ENCODE peak calls at places on chromosomes 4 and X, in seven cellular contexts. J is OCI-LY7; Q is AG10803; Y is H9; P is CD8-positive, alpha-beta T cell; M is stomach; X is AG09319. O is an unnamed sample.

GRCh38 chr4:26028133-26028792 is 114.2 kb downstream of the SMIM20 start:
- DNase-seq in M (no peak), Y (peak), Q (no peak), J (no peak), X (no peak), P (no peak), O (no peak)

GRCh38 chrX:53681661-53682060 is 4.9 kb downstream of the HUWE1 start:
- DNase-seq in M (no peak), P (no peak), Q (no peak), Y (no peak), X (no peak), J (no peak), O (no peak)

GRCh38 chrX:153867139-153867538 is 18.8 kb downstream of the L1CAM start:
- DNase-seq in Y (no peak), P (no peak), Q (no peak), M (no peak), X (no peak), J (no peak), O (no peak)

GRCh38 chr4:88104902-88105610 is 53.4 kb downstream of the ABCG2 start:
- DNase-seq in J (no peak), P (no peak), Y (no peak), Q (peak), M (no peak), X (no peak), O (no peak)

GRCh38 chr4:140133576-140133975 is 20.4 kb downstream of the MAML3 start:
- DNase-seq in Y (no peak), X (no peak), M (no peak), P (no peak), Q (no peak), J (no peak), O (no peak)

GRCh38 chr4:97665553-97665952 is 477.7 kb downstream of the STPG2 start:
- DNase-seq in X (no peak), P (no peak), Q (no peak), Y (no peak), M (no peak), J (no peak), O (no peak)

GRCh38 chr4:3481113-3481531 is 18.0 kb downstream of the DOK7 start:
- DNase-seq in Q (no peak), J (no peak), M (no peak), X (no peak), P (no peak), Y (no peak), O (no peak)

GRCh38 chr4:41832961-41833360 is 84.4 kb upstream of the PHOX2B start:
- DNase-seq in M (no peak), Y (no peak), P (no peak), J (no peak), Q (no peak), X (no peak), O (no peak)

GRCh38 chr4:184052616-184053015 is 147.5 kb downstream of the STOX2 start:
- DNase-seq in M (no peak), Q (no peak), X (no peak), P (no peak), Y (no peak), J (no peak), O (no peak)

GRCh38 chr4:100069207-100069606 is 119.1 kb upstream of the H2AZ1 start:
- DNase-seq in Q (no peak), J (no peak), X (no peak), P (no peak), M (no peak), Y (no peak), O (no peak)

GRCh38 chr4:56164921-56165320 is 216.2 kb downstream of the CEP135 start:
- DNase-seq in X (no peak), P (no peak), M (no peak), Y (no peak), J (no peak), Q (no peak), O (no peak)

GRCh38 chrX:111447298-111447697 is 35.3 kb upstream of the DCX start:
- DNase-seq in X (no peak), J (peak), Y (peak), P (no peak), M (no peak), Q (no peak), O (peak)
- TF ChIP-seq CTCF in X (no peak), J (peak), Y (peak), P (no peak), M (no peak), Q (no peak), O (peak)

GRCh38 chr4:84258905-84259830 is 239.9 kb downstream of the NKX6-1 start:
- DNase-seq in M (no peak), X (no peak), P (no peak), Y (peak), J (peak), Q (peak), O (peak)
- TF ChIP-seq CTCF in M (peak), X (peak), P (no peak), Y (peak), J (peak), Q (peak), O (peak)

DNA sequence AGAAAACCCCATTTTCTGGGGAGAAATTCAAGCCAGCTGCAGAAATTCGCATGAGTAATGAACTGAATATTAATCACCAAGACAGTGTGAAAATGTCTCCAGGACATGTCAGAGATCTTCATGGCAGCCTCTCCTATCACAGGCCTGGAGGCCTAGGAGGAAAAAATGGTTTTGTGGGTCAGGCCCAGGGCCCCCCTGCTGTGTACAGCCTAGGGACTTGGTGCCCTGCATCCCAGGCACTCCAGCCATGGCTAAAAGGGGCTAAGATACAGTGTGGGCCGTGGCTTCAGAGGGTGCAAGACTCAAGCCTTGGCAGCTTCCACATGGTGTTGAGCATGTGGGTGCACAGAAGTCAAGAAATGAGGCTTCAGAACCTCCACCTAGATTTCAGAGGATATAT is 185.9 kb upstream of the GATB start:
- DNase-seq in Q (no peak), X (no peak), P (no peak), Y (no peak), J (no peak), M (no peak), O (no peak)
- TF ChIP-seq CTCF in Q (no peak), X (no peak), P (no peak), Y (no peak), J (no peak), M (no peak), O (no peak)

DNA sequence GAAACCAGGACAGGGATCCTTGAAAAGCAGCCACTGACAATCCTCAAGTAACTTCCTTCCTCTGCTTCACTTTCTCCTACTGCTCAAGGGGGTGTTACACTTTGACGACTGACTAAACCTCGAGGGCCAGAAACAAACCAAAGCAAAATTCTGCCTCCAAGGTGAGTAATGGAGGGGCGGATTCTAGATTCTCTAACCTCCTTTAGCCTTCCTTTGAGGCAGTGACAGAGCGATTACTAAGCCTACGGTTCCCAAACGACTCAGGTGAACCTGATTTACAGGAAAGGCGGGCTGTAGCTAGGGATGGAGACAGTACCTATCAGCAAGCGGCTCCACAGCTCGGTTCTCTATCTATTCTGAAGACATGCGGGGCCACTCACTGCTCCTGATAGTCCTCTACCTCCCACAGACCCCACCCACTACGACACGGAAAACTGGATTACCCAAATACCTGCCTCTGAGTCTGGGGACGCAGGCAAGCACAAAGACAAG is 487 bp downstream of the TBCK start:
- DNase-seq in Q (peak), X (no peak), P (no peak), Y (no peak), J (peak), M (no peak), O (no peak)
- TF ChIP-seq CTCF in Q (no peak), X (no peak), P (no peak), Y (no peak), J (no peak), M (no peak), O (no peak)

GRCh38 chrX:56812515-56813105 is 83.6 kb downstream of the NBDY start:
- DNase-seq in P (peak), X (no peak), J (peak), Q (peak), M (no peak), Y (no peak), O (peak)
- TF ChIP-seq CTCF in P (no peak), X (no peak), J (no peak), Q (no peak), M (no peak), Y (no peak), O (no peak)

GRCh38 chr4:136337216-136337615 is 1195.1 kb downstream of the PCDH18 start:
- DNase-seq in Q (no peak), X (no peak), M (no peak), P (no peak), J (no peak), Y (no peak), O (no peak)

DNA sequence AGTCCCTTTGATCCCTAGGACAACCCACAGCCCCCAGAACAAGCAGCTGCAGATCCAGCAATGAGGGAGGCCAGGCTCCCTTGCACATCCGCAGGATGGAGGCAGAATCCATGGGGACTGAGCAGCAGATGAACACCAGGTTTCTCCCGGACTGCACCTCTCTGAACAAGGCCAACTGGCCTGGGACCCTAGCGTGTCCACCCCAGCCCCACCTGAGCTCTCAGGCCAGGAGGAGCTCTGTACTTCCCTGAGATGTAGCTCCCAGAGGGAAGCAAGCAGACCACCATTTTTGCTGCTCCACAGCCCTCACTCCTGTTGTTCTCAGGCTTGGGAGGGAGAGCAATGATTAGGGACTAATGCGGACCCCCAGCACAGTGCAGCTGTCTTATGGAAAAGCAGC is 1195.8 kb downstream of the PCDH18 start:
- DNase-seq in P (no peak), X (no peak), J (no peak), M (no peak), Q (no peak), Y (no peak), O (no peak)
- TF ChIP-seq CTCF in P (no peak), X (no peak), J (no peak), M (no peak), Q (no peak), Y (no peak), O (no peak)

DNA sequence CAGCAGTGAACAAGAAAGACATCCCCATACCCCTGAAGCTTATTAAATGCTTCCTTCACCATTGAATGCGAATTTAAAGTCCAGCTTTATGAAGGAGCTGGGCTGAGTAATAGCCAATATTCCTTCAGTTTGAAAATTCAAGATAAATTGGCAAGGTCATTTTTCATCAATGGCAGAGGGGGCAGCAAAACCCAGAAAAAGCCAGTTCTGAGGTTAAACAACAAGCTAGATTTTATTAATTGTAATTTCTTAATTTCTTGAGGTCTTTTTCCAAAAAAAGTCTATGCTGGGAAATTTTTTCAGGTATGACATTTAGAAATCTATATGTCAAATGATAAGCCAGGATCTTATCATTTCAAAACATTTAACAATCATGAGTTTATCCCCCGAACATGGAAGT is 808.9 kb downstream of the RPA4 start:
- DNase-seq in M (no peak), X (no peak), Q (no peak), P (no peak), J (no peak), Y (no peak), O (no peak)
- TF ChIP-seq CTCF in M (no peak), X (no peak), Q (no peak), P (no peak), J (peak), Y (peak), O (no peak)

O was measured in GM12865.